ENCODE peak calls at places on chromosomes 5 and 9, in ten cellular contexts. G, J, T, Y, K, U, E, P, O and Z are unnamed samples.

GRCh38 chr9:137458194-137459146 is 664 bp downstream of the NSMF start:
- DNase-seq in U (no peak), T (peak), J (no peak), Y (peak), K (peak), G (peak), E (no peak), O (peak), P (peak), Z (no peak)

GRCh38 chr9:72207278-72207677 is 58.0 kb downstream of the GDA start:
- DNase-seq in P (no peak), Y (no peak), E (no peak), T (no peak), J (peak), K (no peak), O (no peak), G (no peak), U (no peak), Z (no peak)

GRCh38 chr5:143316844-143317631 is 86.4 kb downstream of the NR3C1 start:
- DNase-seq in U (no peak), G (no peak), J (no peak), T (no peak), K (peak), Y (no peak), E (no peak), O (no peak), P (peak), Z (no peak)

GRCh38 chr5:110784901-110785300 is 46.1 kb downstream of the SLC25A46 start:
- DNase-seq in J (no peak), U (no peak), G (no peak), P (peak), T (no peak), K (no peak), E (no peak), Y (no peak), O (no peak), Z (no peak)

GRCh38 chr5:122591828-122592227 is 183.1 kb upstream of the SNX2 start:
- DNase-seq in G (no peak), T (no peak), P (no peak), Y (no peak), U (no peak), J (no peak), O (no peak), K (no peak), E (no peak), Z (no peak)

GRCh38 chr5:177966009-177966838 is 29.8 kb downstream of the PROP1 start:
- DNase-seq in J (no peak), P (no peak), E (no peak), K (no peak), Y (no peak), G (no peak), O (no peak), T (no peak), U (no peak), Z (no peak)

GRCh38 chr5:56375011-56375410 is 141.9 kb upstream of the ANKRD55 start:
- DNase-seq in K (peak), J (no peak), U (no peak), P (no peak), Y (no peak), O (no peak), E (no peak), G (no peak), T (peak), Z (no peak)

GRCh38 chr5:160749026-160749425 is 103.0 kb downstream of the ATP10B start:
- DNase-seq in Y (no peak), T (no peak), E (no peak), O (no peak), G (no peak), J (no peak), U (no peak), P (no peak), K (no peak), Z (no peak)

GRCh38 chr5:52893863-52894262 is 95.3 kb upstream of the ITGA2 start:
- DNase-seq in O (no peak), K (no peak), G (no peak), T (no peak), U (no peak), P (no peak), J (no peak), E (no peak), Y (no peak), Z (no peak)

GRCh38 chr9:114757984-114758383 is 47.9 kb downstream of the TNFSF15 start:
- DNase-seq in Y (no peak), O (no peak), E (no peak), K (no peak), G (no peak), T (no peak), J (no peak), U (no peak), P (no peak), Z (no peak)

GRCh38 chr5:141839015-141839513 is 39.1 kb downstream of the PCDH1 start:
- DNase-seq in U (no peak), P (peak), K (no peak), O (no peak), Y (no peak), T (no peak), J (no peak), G (no peak), E (no peak), Z (no peak)

GRCh38 chr9:34741628-34742027 is 31.7 kb upstream of the CCL21 start:
- DNase-seq in Y (no peak), O (no peak), T (no peak), P (no peak), J (no peak), K (no peak), U (no peak), E (peak), G (no peak), Z (no peak)

GRCh38 chr5:19519448-19519847 is 468.6 kb downstream of the CDH18 start:
- DNase-seq in U (no peak), K (no peak), O (no peak), G (no peak), E (no peak), J (no peak), T (no peak), P (no peak), Y (no peak), Z (no peak)

GRCh38 chr5:176788931-176789872 is 21.2 kb upstream of the UNC5A start:
- DNase-seq in T (no peak), U (no peak), E (no peak), P (no peak), O (no peak), J (no peak), K (no peak), Y (no peak), G (no peak), Z (no peak)

GRCh38 chr9:95012035-95012708 is 285.7 kb downstream of the AOPEP start:
- DNase-seq in Y (no peak), K (no peak), E (no peak), U (no peak), T (no peak), P (no peak), J (no peak), O (no peak), G (no peak), Z (no peak)

GRCh38 chr9:14119694-14120514 is 194.0 kb downstream of the NFIB start:
- DNase-seq in P (peak), K (no peak), U (peak), E (no peak), T (no peak), J (no peak), Y (no peak), O (no peak), G (no peak), Z (no peak)

GRCh38 chr5:68180286-68181038 is 35.1 kb upstream of the PIK3R1 start:
- DNase-seq in P (no peak), E (no peak), O (no peak), U (no peak), G (peak), T (no peak), K (no peak), Y (no peak), J (no peak), Z (no peak)

GRCh38 chr5:81398741-81399140 is 4.8 kb upstream of the ACOT12 start:
- DNase-seq in O (no peak), Y (no peak), J (no peak), G (no peak), U (no peak), E (peak), T (no peak), P (no peak), K (no peak), Z (no peak)

GRCh38 chr5:84376346-84376745 is 8.3 kb downstream of the EDIL3 start:
- DNase-seq in T (no peak), U (no peak), K (no peak), O (no peak), P (no peak), G (no peak), Y (no peak), J (no peak), E (no peak), Z (no peak)

GRCh38 chr9:69223605-69224004 is 49.5 kb downstream of the TJP2 start:
- DNase-seq in O (no peak), Y (no peak), T (no peak), U (peak), P (peak), G (peak), J (peak), E (peak), K (peak), Z (no peak)

GRCh38 chr9:27548055-27548741 is 18.6 kb upstream of the MOB3B start:
- DNase-seq in Y (no peak), K (peak), T (peak), G (peak), J (no peak), P (no peak), O (no peak), U (no peak), E (peak), Z (no peak)

GRCh38 chr5:100407053-100407452 is 128.1 kb upstream of the FAM174A start:
- DNase-seq in P (peak), J (no peak), G (no peak), O (no peak), E (no peak), U (no peak), Y (no peak), T (no peak), K (no peak), Z (no peak)

GRCh38 chr5:179801304-179802206 is 5.1 kb downstream of the MGAT4B start:
- DNase-seq in Y (peak), G (peak), U (no peak), J (peak), O (peak), P (no peak), T (no peak), K (peak), E (peak), Z (no peak)

GRCh38 chr9:131226226-131226625 is 50.1 kb downstream of the FAM78A start:
- DNase-seq in K (no peak), U (no peak), T (no peak), G (no peak), E (no peak), O (no peak), P (no peak), Y (no peak), J (no peak), Z (no peak)

GRCh38 chr5:148909001-148909400 is 82.6 kb downstream of the ADRB2 start:
- DNase-seq in T (no peak), O (no peak), G (no peak), Y (no peak), K (no peak), P (peak), J (no peak), U (no peak), E (no peak), Z (no peak)

GRCh38 chr5:71932131-71932635 is 175.1 kb upstream of the MAP1B start:
- DNase-seq in J (no peak), U (peak), K (peak), O (no peak), E (no peak), P (peak), Y (no peak), T (no peak), G (peak), Z (no peak)

GRCh38 chr9:125091121-125091520 is 52.2 kb downstream of the SCAI start:
- DNase-seq in P (no peak), E (no peak), G (no peak), Y (no peak), U (no peak), K (peak), O (no peak), J (no peak), T (no peak), Z (no peak)

GRCh38 chr9:34796924-34797323 is 87.0 kb upstream of the CCL21 start:
- DNase-seq in T (no peak), G (no peak), U (no peak), K (no peak), E (peak), J (no peak), P (no peak), Y (no peak), O (no peak), Z (no peak)